ENCODE peak calls at places on chromosome 19, in nine cellular contexts. One of them, this sample, is unnamed.
A peak's percentile ranks its signal among the peaks of the same experiment; 100 is the strongest.

GRCh38 chr19:15548648-15549047 is 40.3 kb downstream of the CYP4F22 start:
- DNase-seq in WTC11: no peak
- DNase-seq in CD4-positive, alpha-beta T cell: no peak
- DNase-seq in AG09309: no peak
- DNase-seq in body of pancreas: no peak
- DNase-seq in Peyer's patch: no peak
- DNase-seq in cardiac fibroblast: no peak
- DNase-seq in HFF-Myc: no peak
- DNase-seq in omental fat pad: no peak
- DNase-seq in this sample: no peak

GRCh38 chr19:11598746-11599145 is 1.5 kb downstream of the ZNF627 start:
- DNase-seq in WTC11: no peak
- DNase-seq in CD4-positive, alpha-beta T cell: no peak
- DNase-seq in AG09309: no peak
- DNase-seq in body of pancreas: no peak
- DNase-seq in Peyer's patch: no peak
- DNase-seq in cardiac fibroblast: no peak
- DNase-seq in HFF-Myc: no peak
- DNase-seq in omental fat pad: no peak
- DNase-seq in this sample: no peak

GRCh38 chr19:49437231-49437630 is 4.1 kb downstream of the SLC17A7 start:
- DNase-seq in WTC11: no peak
- DNase-seq in CD4-positive, alpha-beta T cell: no peak
- DNase-seq in AG09309: no peak
- DNase-seq in body of pancreas: no peak
- DNase-seq in Peyer's patch: no peak
- DNase-seq in cardiac fibroblast: no peak
- DNase-seq in HFF-Myc: no peak
- DNase-seq in omental fat pad: no peak
- DNase-seq in this sample: peak; percentile 83

GRCh38 chr19:38452430-38453366 is 19.2 kb downstream of the RYR1 start:
- DNase-seq in WTC11: peak; percentile 100
- DNase-seq in CD4-positive, alpha-beta T cell: no peak
- DNase-seq in AG09309: no peak
- DNase-seq in body of pancreas: peak; percentile 13
- DNase-seq in Peyer's patch: no peak
- DNase-seq in cardiac fibroblast: no peak
- DNase-seq in HFF-Myc: no peak
- DNase-seq in omental fat pad: no peak
- DNase-seq in this sample: peak; percentile 57

GRCh38 chr19:5623397-5624153 is 692 bp downstream of the SAFB start:
- DNase-seq in WTC11: no peak
- DNase-seq in CD4-positive, alpha-beta T cell: no peak
- DNase-seq in AG09309: no peak
- DNase-seq in body of pancreas: no peak
- DNase-seq in Peyer's patch: peak; percentile 54
- DNase-seq in cardiac fibroblast: no peak
- DNase-seq in HFF-Myc: no peak
- DNase-seq in omental fat pad: no peak
- DNase-seq in this sample: peak; percentile 32

GRCh38 chr19:19911150-19911549 is 10.4 kb downstream of the ZNF93 start:
- DNase-seq in WTC11: no peak
- DNase-seq in CD4-positive, alpha-beta T cell: no peak
- DNase-seq in AG09309: no peak
- DNase-seq in body of pancreas: no peak
- DNase-seq in Peyer's patch: no peak
- DNase-seq in cardiac fibroblast: peak; percentile 6
- DNase-seq in HFF-Myc: no peak
- DNase-seq in omental fat pad: no peak
- DNase-seq in this sample: no peak

GRCh38 chr19:9934132-9934950 is 2.0 kb downstream of the OLFM2 start:
- DNase-seq in WTC11: peak; percentile 96
- DNase-seq in CD4-positive, alpha-beta T cell: peak; percentile 75
- DNase-seq in AG09309: no peak
- DNase-seq in body of pancreas: peak; percentile 85
- DNase-seq in Peyer's patch: peak; percentile 78
- DNase-seq in cardiac fibroblast: peak; percentile 74
- DNase-seq in HFF-Myc: peak; percentile 42
- DNase-seq in omental fat pad: peak; percentile 76
- DNase-seq in this sample: peak; percentile 92

GRCh38 chr19:45528149-45528743 is 21.0 kb downstream of the VASP start:
- DNase-seq in WTC11: peak; percentile 71
- DNase-seq in CD4-positive, alpha-beta T cell: no peak
- DNase-seq in AG09309: no peak
- DNase-seq in body of pancreas: peak; percentile 39
- DNase-seq in Peyer's patch: no peak
- DNase-seq in cardiac fibroblast: peak; percentile 25
- DNase-seq in HFF-Myc: no peak
- DNase-seq in omental fat pad: no peak
- DNase-seq in this sample: no peak

GRCh38 chr19:40539070-40539469 is 37.6 kb upstream of the SHKBP1 start:
- DNase-seq in WTC11: no peak
- DNase-seq in CD4-positive, alpha-beta T cell: no peak
- DNase-seq in AG09309: no peak
- DNase-seq in body of pancreas: no peak
- DNase-seq in Peyer's patch: no peak
- DNase-seq in cardiac fibroblast: no peak
- DNase-seq in HFF-Myc: no peak
- DNase-seq in omental fat pad: no peak
- DNase-seq in this sample: no peak

GRCh38 chr19:3670258-3670795 is 29.9 kb downstream of the PIP5K1C start:
- DNase-seq in WTC11: no peak
- DNase-seq in CD4-positive, alpha-beta T cell: no peak
- DNase-seq in AG09309: peak; percentile 38
- DNase-seq in body of pancreas: no peak
- DNase-seq in Peyer's patch: no peak
- DNase-seq in cardiac fibroblast: peak; percentile 93
- DNase-seq in HFF-Myc: no peak
- DNase-seq in omental fat pad: peak; percentile 65
- DNase-seq in this sample: no peak

GRCh38 chr19:54532528-54532927 is 29.9 kb downstream of the LAIR2 start:
- DNase-seq in WTC11: no peak
- DNase-seq in CD4-positive, alpha-beta T cell: no peak
- DNase-seq in AG09309: no peak
- DNase-seq in body of pancreas: no peak
- DNase-seq in Peyer's patch: no peak
- DNase-seq in cardiac fibroblast: no peak
- DNase-seq in HFF-Myc: no peak
- DNase-seq in omental fat pad: no peak
- DNase-seq in this sample: no peak

GRCh38 chr19:38737921-38738731 is 6.1 kb downstream of the CAPN12 start:
- DNase-seq in WTC11: no peak
- DNase-seq in CD4-positive, alpha-beta T cell: no peak
- DNase-seq in AG09309: no peak
- DNase-seq in body of pancreas: no peak
- DNase-seq in Peyer's patch: no peak
- DNase-seq in cardiac fibroblast: no peak
- DNase-seq in HFF-Myc: no peak
- DNase-seq in omental fat pad: no peak
- DNase-seq in this sample: no peak

GRCh38 chr19:36054119-36054732 is at the start of gene THAP8:
- DNase-seq in WTC11: peak; percentile 98
- DNase-seq in CD4-positive, alpha-beta T cell: peak; percentile 99
- DNase-seq in AG09309: peak; percentile 95
- DNase-seq in body of pancreas: peak; percentile 100
- DNase-seq in Peyer's patch: peak; percentile 100
- DNase-seq in cardiac fibroblast: peak; percentile 100
- DNase-seq in HFF-Myc: peak; percentile 96
- DNase-seq in omental fat pad: peak; percentile 99
- DNase-seq in this sample: peak; percentile 99

GRCh38 chr19:36049080-36049698 is 4.9 kb downstream of the THAP8 start:
- DNase-seq in WTC11: no peak
- DNase-seq in CD4-positive, alpha-beta T cell: no peak
- DNase-seq in AG09309: no peak
- DNase-seq in body of pancreas: no peak
- DNase-seq in Peyer's patch: no peak
- DNase-seq in cardiac fibroblast: peak; percentile 31
- DNase-seq in HFF-Myc: no peak
- DNase-seq in omental fat pad: no peak
- DNase-seq in this sample: no peak

GRCh38 chr19:36051637-36052036 is 2.4 kb downstream of the THAP8 start:
- DNase-seq in WTC11: peak; percentile 48
- DNase-seq in CD4-positive, alpha-beta T cell: no peak
- DNase-seq in AG09309: no peak
- DNase-seq in body of pancreas: no peak
- DNase-seq in Peyer's patch: no peak
- DNase-seq in cardiac fibroblast: no peak
- DNase-seq in HFF-Myc: no peak
- DNase-seq in omental fat pad: no peak
- DNase-seq in this sample: no peak

GRCh38 chr19:36047835-36048234 is 6.2 kb downstream of the THAP8 start:
- DNase-seq in WTC11: no peak
- DNase-seq in CD4-positive, alpha-beta T cell: no peak
- DNase-seq in AG09309: no peak
- DNase-seq in body of pancreas: no peak
- DNase-seq in Peyer's patch: no peak
- DNase-seq in cardiac fibroblast: no peak
- DNase-seq in HFF-Myc: no peak
- DNase-seq in omental fat pad: no peak
- DNase-seq in this sample: no peak

GRCh38 chr19:36051236-36051635 is 2.8 kb downstream of the THAP8 start:
- DNase-seq in WTC11: peak; percentile 73
- DNase-seq in CD4-positive, alpha-beta T cell: no peak
- DNase-seq in AG09309: no peak
- DNase-seq in body of pancreas: no peak
- DNase-seq in Peyer's patch: no peak
- DNase-seq in cardiac fibroblast: no peak
- DNase-seq in HFF-Myc: no peak
- DNase-seq in omental fat pad: no peak
- DNase-seq in this sample: peak; percentile 25
- TF ChIP-seq CTCF in WTC11: peak; percentile 16
- TF ChIP-seq CTCF in CD4-positive, alpha-beta T cell: no peak
- TF ChIP-seq CTCF in AG09309: peak; percentile 31
- TF ChIP-seq CTCF in body of pancreas: no peak
- TF ChIP-seq CTCF in Peyer's patch: no peak
- TF ChIP-seq CTCF in cardiac fibroblast: peak; percentile 41
- TF ChIP-seq CTCF in HFF-Myc: peak; percentile 23
- TF ChIP-seq CTCF in omental fat pad: no peak
- TF ChIP-seq CTCF in this sample: no peak

GRCh38 chr19:29671393-29672076 is 6.3 kb downstream of the PLEKHF1 start:
- DNase-seq in WTC11: no peak
- DNase-seq in CD4-positive, alpha-beta T cell: peak; percentile 81
- DNase-seq in AG09309: no peak
- DNase-seq in body of pancreas: peak; percentile 37
- DNase-seq in Peyer's patch: no peak
- DNase-seq in cardiac fibroblast: peak; percentile 61
- DNase-seq in HFF-Myc: no peak
- DNase-seq in omental fat pad: peak; percentile 21
- DNase-seq in this sample: no peak
- TF ChIP-seq CTCF in WTC11: no peak
- TF ChIP-seq CTCF in CD4-positive, alpha-beta T cell: peak; percentile 56
- TF ChIP-seq CTCF in AG09309: peak; percentile 19
- TF ChIP-seq CTCF in body of pancreas: peak; percentile 11
- TF ChIP-seq CTCF in Peyer's patch: peak; percentile 24
- TF ChIP-seq CTCF in cardiac fibroblast: peak; percentile 40
- TF ChIP-seq CTCF in HFF-Myc: peak; percentile 5
- TF ChIP-seq CTCF in omental fat pad: no peak
- TF ChIP-seq CTCF in this sample: no peak

DNA sequence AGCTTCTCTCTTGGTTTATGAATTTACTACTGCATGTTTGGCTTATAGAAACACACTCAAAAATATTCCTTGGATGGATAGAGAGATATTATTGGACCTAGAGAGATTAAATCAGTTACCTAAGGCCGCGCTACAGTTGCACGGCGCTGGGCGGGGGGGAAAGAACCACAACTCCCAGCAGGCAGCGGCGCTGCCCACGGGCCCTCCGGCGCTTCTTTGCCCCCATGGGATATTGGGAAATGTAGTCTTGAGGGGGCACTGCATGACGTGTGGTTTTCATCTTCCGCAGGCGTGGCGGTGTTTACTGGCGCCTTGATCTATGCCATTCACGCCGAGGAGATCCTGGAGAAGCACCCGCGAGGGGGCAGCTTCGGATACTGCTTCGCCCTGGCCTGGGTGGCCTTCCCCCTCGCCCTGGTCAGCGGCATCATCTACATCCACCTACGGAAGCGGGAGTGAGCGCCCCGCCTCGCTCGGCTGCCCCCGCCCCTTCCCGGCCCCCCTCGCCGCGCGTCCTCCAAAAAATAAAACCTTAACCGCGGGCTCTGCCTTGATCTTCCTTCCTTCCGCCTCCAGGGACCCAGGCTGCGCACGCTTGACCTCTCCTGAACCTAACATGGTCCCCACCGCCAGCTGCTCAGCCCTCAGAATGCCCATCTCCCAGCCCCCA is 4.8 kb downstream of the EMP3 start:
- DNase-seq in WTC11: peak; percentile 91
- DNase-seq in CD4-positive, alpha-beta T cell: peak; percentile 77
- DNase-seq in AG09309: no peak
- DNase-seq in body of pancreas: peak; percentile 86
- DNase-seq in Peyer's patch: peak; percentile 88
- DNase-seq in cardiac fibroblast: no peak
- DNase-seq in HFF-Myc: no peak
- DNase-seq in omental fat pad: no peak
- DNase-seq in this sample: peak; percentile 91
- TF ChIP-seq CTCF in WTC11: no peak
- TF ChIP-seq CTCF in CD4-positive, alpha-beta T cell: no peak
- TF ChIP-seq CTCF in AG09309: no peak
- TF ChIP-seq CTCF in body of pancreas: no peak
- TF ChIP-seq CTCF in Peyer's patch: no peak
- TF ChIP-seq CTCF in cardiac fibroblast: no peak
- TF ChIP-seq CTCF in HFF-Myc: no peak
- TF ChIP-seq CTCF in omental fat pad: no peak
- TF ChIP-seq CTCF in this sample: no peak

DNA sequence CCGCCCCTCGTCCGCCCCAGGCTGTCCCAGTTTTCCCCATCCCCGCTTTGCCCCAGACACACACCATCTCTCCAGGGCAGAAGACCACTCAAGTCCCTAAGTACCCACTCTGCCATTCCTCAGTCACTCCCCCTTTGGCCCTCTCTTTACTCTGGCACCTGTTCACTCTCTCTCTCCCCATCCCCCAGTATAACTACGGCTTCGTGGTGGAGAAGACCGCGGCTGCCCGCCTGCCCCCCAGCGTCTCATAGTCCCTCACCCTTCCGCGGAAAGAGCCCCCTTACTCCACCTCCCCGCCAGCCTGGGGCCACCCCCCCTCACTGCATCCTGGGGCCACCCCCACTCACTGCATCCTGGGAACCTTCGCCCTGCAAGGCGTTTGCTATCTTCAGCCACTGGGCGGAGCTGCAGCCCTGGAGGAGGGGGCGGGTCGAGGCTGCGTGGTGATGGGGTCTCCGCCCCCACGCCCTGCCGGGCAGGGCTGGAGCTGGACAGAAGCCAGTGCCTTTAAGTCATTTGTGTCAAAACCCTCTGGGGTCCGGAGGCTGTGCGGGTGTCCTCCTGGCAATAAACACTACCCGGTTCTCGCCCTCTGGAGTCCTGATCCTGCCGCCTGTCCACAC is 5.0 kb downstream of the MVB12A start:
- DNase-seq in WTC11: peak; percentile 92
- DNase-seq in CD4-positive, alpha-beta T cell: no peak
- DNase-seq in AG09309: no peak
- DNase-seq in body of pancreas: no peak
- DNase-seq in Peyer's patch: peak; percentile 53
- DNase-seq in cardiac fibroblast: peak; percentile 64
- DNase-seq in HFF-Myc: no peak
- DNase-seq in omental fat pad: no peak
- DNase-seq in this sample: peak; percentile 89
- TF ChIP-seq CTCF in WTC11: peak; percentile 51
- TF ChIP-seq CTCF in CD4-positive, alpha-beta T cell: no peak
- TF ChIP-seq CTCF in AG09309: peak; percentile 45
- TF ChIP-seq CTCF in body of pancreas: peak; percentile 13
- TF ChIP-seq CTCF in Peyer's patch: peak; percentile 35
- TF ChIP-seq CTCF in cardiac fibroblast: peak; percentile 59
- TF ChIP-seq CTCF in HFF-Myc: peak; percentile 52
- TF ChIP-seq CTCF in omental fat pad: no peak
- TF ChIP-seq CTCF in this sample: peak; percentile 19